ENCODE peak calls at places on chromosomes 3 and 15, in eight cellular contexts. Y, Z, R, H, V, I, G and M are unnamed samples.

GRCh38 chr3:12325594-12326295 is 36.9 kb downstream of the PPARG start:
- DNase-seq in Y (no peak), Z (no peak), R (no peak), H (no peak), V (no peak), I (no peak), G (no peak), M (no peak)

GRCh38 chr3:190495796-190496195 is 18.1 kb upstream of the IL1RAP start:
- DNase-seq in Y (no peak), Z (no peak), R (no peak), H (no peak), V (no peak), I (no peak), G (no peak), M (no peak)

GRCh38 chr15:100207053-100207452 is 134.7 kb downstream of the ADAMTS17 start:
- DNase-seq in Y (no peak), Z (no peak), R (no peak), H (no peak), V (no peak), I (no peak), G (no peak), M (no peak)

GRCh38 chr3:43794776-43795175 is 104.0 kb downstream of the ABHD5 start:
- DNase-seq in Y (no peak), Z (no peak), R (no peak), H (no peak), V (no peak), I (no peak), G (no peak), M (no peak)

GRCh38 chr3:100044369-100044768 is 69.9 kb downstream of the FILIP1L start:
- DNase-seq in Y (no peak), Z (no peak), R (no peak), H (no peak), V (no peak), I (no peak), G (no peak), M (no peak)

GRCh38 chr3:132535575-132536441 is 61.3 kb upstream of the ACKR4 start:
- DNase-seq in Y (peak), Z (peak), R (peak), H (peak), V (peak), I (peak), G (peak), M (peak)

GRCh38 chr15:42804739-42805138 is 67.8 kb upstream of the CDAN1 start:
- DNase-seq in Y (no peak), Z (no peak), R (no peak), H (no peak), V (no peak), I (no peak), G (no peak), M (no peak)

GRCh38 chr15:101242160-101242998 is 9.5 kb downstream of the CHSY1 start:
- DNase-seq in Y (no peak), Z (no peak), R (no peak), H (peak), V (peak), I (peak), G (no peak), M (peak)

GRCh38 chr3:11637901-11638668 is 5.6 kb downstream of the VGLL4 start:
- DNase-seq in Y (no peak), Z (no peak), R (no peak), H (no peak), V (no peak), I (peak), G (no peak), M (no peak)

GRCh38 chr15:52193791-52194190 is 2.6 kb upstream of the GNB5 start:
- DNase-seq in Y (no peak), Z (no peak), R (no peak), H (no peak), V (no peak), I (no peak), G (no peak), M (no peak)

GRCh38 chr3:141648055-141648910 is 89.8 kb upstream of the RNF7 start:
- DNase-seq in Y (no peak), Z (no peak), R (no peak), H (no peak), V (no peak), I (no peak), G (no peak), M (no peak)

GRCh38 chr15:76114561-76114960 is 54.8 kb downstream of the TMEM266 start:
- DNase-seq in Y (no peak), Z (no peak), R (no peak), H (no peak), V (no peak), I (no peak), G (no peak), M (no peak)

GRCh38 chr15:98727115-98728040 is 79.0 kb downstream of the IGF1R start:
- DNase-seq in Y (no peak), Z (no peak), R (no peak), H (no peak), V (no peak), I (peak), G (peak), M (no peak)

GRCh38 chr3:68206524-68207117 is 552.2 kb upstream of the SUCLG2 start:
- DNase-seq in Y (no peak), Z (no peak), R (no peak), H (no peak), V (no peak), I (no peak), G (no peak), M (no peak)

GRCh38 chr3:196177967-196178366 is 33.2 kb downstream of the ZDHHC19 start:
- DNase-seq in Y (no peak), Z (no peak), R (no peak), H (no peak), V (no peak), I (no peak), G (no peak), M (no peak)

GRCh38 chr3:67433109-67433508 is 221.3 kb downstream of the SUCLG2 start:
- DNase-seq in Y (no peak), Z (no peak), R (no peak), H (no peak), V (no peak), I (no peak), G (no peak), M (no peak)

GRCh38 chr3:5645311-5646029 is 458.0 kb downstream of the EDEM1 start:
- DNase-seq in Y (no peak), Z (no peak), R (no peak), H (no peak), V (no peak), I (no peak), G (no peak), M (no peak)

GRCh38 chr3:54873059-54873695 is 54.7 kb downstream of the LRTM1 start:
- DNase-seq in Y (no peak), Z (no peak), R (no peak), H (no peak), V (no peak), I (no peak), G (no peak), M (no peak)

GRCh38 chr15:100873029-100873677 is 6.5 kb upstream of the ALDH1A3 start:
- DNase-seq in Y (peak), Z (no peak), R (peak), H (peak), V (peak), I (peak), G (peak), M (peak)

GRCh38 chr3:133114198-133114597 is 76.0 kb downstream of the TMEM108 start:
- DNase-seq in Y (no peak), Z (no peak), R (no peak), H (no peak), V (no peak), I (no peak), G (no peak), M (no peak)

GRCh38 chr15:90953947-90954711 is 555 bp upstream of the RCCD1 start:
- DNase-seq in Y (no peak), Z (no peak), R (no peak), H (no peak), V (no peak), I (no peak), G (no peak), M (no peak)